ENCODE peak calls at places on chromosome 9, in six cellular contexts. V, G, R, Z, Q and U are unnamed samples.
A peak's percentile ranks its signal among the peaks of the same experiment; 100 is the strongest.

GRCh38 chr9:131810351-131811170 is 70.7 kb upstream of the RAPGEF1 start:
- DNase-seq in V (no peak), G (peak; percentile 5), R (peak; percentile 75), Z (no peak), Q (no peak), U (no peak)

GRCh38 chr9:19934301-19934868 is 145.5 kb upstream of the SLC24A2 start:
- DNase-seq in V (no peak), G (no peak), R (no peak), Z (peak; percentile 2), Q (peak; percentile 32), U (peak; percentile 46)

GRCh38 chr9:28583832-28584231 is 1010.6 kb upstream of the C9orf72 start:
- DNase-seq in V (no peak), G (no peak), R (no peak), Z (no peak), Q (no peak), U (no peak)

GRCh38 chr9:23638837-23639426 is 187.1 kb downstream of the ELAVL2 start:
- DNase-seq in V (no peak), G (peak; percentile 76), R (no peak), Z (no peak), Q (no peak), U (no peak)

GRCh38 chr9:86975086-86975485 is 27.8 kb upstream of the GAS1 start:
- DNase-seq in V (no peak), G (no peak), R (no peak), Z (no peak), Q (no peak), U (no peak)

GRCh38 chr9:110942522-110942921 is 95.7 kb downstream of the LPAR1 start:
- DNase-seq in V (no peak), G (peak; percentile 40), R (no peak), Z (no peak), Q (no peak), U (no peak)

GRCh38 chr9:114005371-114006154 is 72.5 kb downstream of the AMBP start:
- DNase-seq in V (no peak), G (no peak), R (peak; percentile 40), Z (no peak), Q (no peak), U (peak; percentile 1)

GRCh38 chr9:91532325-91532724 is 108.7 kb upstream of the NFIL3 start:
- DNase-seq in V (no peak), G (peak; percentile 36), R (no peak), Z (no peak), Q (peak; percentile 35), U (no peak)

GRCh38 chr9:89993678-89994630 is 389.1 kb downstream of the GADD45G start:
- DNase-seq in V (no peak), G (no peak), R (no peak), Z (no peak), Q (no peak), U (no peak)

GRCh38 chr9:116599342-116599884 is 87.7 kb upstream of the TRIM32 start:
- DNase-seq in V (no peak), G (no peak), R (no peak), Z (no peak), Q (no peak), U (no peak)
- TF ChIP-seq CTCF in V (no peak), G (no peak), R (no peak), Z (no peak), Q (peak; percentile 25), U (peak; percentile 41)

DNA sequence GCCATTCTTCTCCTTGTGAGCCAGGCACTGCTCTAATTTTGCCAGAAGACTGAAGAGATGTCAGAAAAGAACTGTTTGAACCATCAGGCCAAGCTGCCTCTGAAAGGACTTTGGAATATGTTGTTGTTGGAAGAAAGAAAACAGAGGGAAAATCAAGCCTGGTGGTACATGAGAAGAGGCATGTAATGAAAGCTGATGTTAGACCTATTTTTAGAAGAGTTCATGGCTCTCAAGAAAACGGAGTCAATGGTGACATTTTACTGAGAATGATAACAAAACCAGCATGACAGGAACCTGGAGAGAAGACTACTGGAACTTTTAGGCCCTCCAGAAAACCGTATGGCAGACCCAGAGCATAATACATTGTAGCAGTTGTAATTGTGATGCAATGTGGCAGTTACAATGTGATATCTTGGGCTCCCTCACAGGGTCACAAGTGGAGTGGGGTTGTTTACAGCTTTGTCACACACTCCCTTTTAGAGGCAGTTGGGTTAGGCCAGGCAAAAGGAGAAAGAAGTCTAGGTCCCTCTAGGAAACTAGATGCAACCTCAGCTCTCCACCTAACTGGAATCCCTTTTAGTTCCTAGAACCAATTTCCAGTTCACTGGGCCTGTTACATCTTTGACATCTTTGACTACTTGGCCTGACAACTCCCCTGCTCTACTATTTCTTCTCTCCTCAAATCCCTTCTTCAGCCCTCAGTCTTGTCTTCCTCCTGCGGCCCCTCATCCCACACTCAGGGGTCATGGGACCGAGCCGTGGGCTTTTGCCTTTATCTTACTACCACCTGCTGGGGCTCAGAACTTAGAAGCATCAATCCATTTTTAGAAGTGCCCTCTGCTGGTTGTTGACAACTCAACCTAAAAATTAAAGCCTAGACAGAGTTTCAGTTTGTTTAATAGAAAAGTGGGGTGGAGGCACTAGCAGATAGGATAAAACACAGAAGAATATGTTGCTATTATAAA is 61.2 kb upstream of the JAK2 start:
- DNase-seq in V (peak; percentile 63), G (peak; percentile 53), R (peak; percentile 10), Z (peak; percentile 3), Q (peak; percentile 61), U (no peak)
- TF ChIP-seq CTCF in V (peak; percentile 18), G (peak; percentile 74), R (no peak), Z (no peak), Q (peak; percentile 43), U (peak; percentile 19)

GRCh38 chr9:133423216-133423615 is 1.0 kb downstream of the ADAMTS13 start:
- DNase-seq in V (no peak), G (no peak), R (no peak), Z (no peak), Q (peak; percentile 14), U (no peak)

GRCh38 chr9:133424187-133424586 is 2.0 kb downstream of the ADAMTS13 start:
- DNase-seq in V (no peak), G (no peak), R (no peak), Z (no peak), Q (no peak), U (no peak)

GRCh38 chr9:133420392-133420827 is 1.8 kb upstream of the ADAMTS13 start:
- DNase-seq in V (peak; percentile 90), G (no peak), R (no peak), Z (no peak), Q (no peak), U (no peak)

GRCh38 chr9:133419005-133419404 is 1.2 kb upstream of the REXO4 start:
- DNase-seq in V (no peak), G (no peak), R (no peak), Z (no peak), Q (no peak), U (no peak)

GRCh38 chr9:133421615-133422542 is at the start of gene ADAMTS13:
- DNase-seq in V (peak; percentile 79), G (no peak), R (peak; percentile 53), Z (no peak), Q (peak; percentile 15), U (no peak)
- TF ChIP-seq CTCF in V (no peak), G (peak; percentile 13), R (peak; percentile 50), Z (no peak), Q (peak; percentile 9), U (no peak)

GRCh38 chr9:117616436-117616835 is 87.8 kb upstream of the TLR4 start:
- DNase-seq in V (no peak), G (no peak), R (peak; percentile 87), Z (no peak), Q (no peak), U (no peak)

GRCh38 chr9:117624106-117624505 is 80.1 kb upstream of the TLR4 start:
- DNase-seq in V (no peak), G (no peak), R (no peak), Z (no peak), Q (no peak), U (no peak)

GRCh38 chr9:117625154-117625553 is 79.0 kb upstream of the TLR4 start:
- DNase-seq in V (no peak), G (no peak), R (no peak), Z (no peak), Q (no peak), U (no peak)

GRCh38 chr9:117622347-117622746 is 81.9 kb upstream of the TLR4 start:
- DNase-seq in V (no peak), G (no peak), R (no peak), Z (no peak), Q (no peak), U (no peak)
- TF ChIP-seq CTCF in V (no peak), G (peak; percentile 24), R (no peak), Z (no peak), Q (no peak), U (peak; percentile 15)

GRCh38 chr9:108125541-108125940 is 636.0 kb upstream of the KLF4 start:
- DNase-seq in V (no peak), G (no peak), R (peak; percentile 20), Z (no peak), Q (no peak), U (peak; percentile 5)
- TF ChIP-seq CTCF in V (no peak), G (peak; percentile 55), R (peak; percentile 73), Z (no peak), Q (peak; percentile 46), U (peak; percentile 38)

DNA sequence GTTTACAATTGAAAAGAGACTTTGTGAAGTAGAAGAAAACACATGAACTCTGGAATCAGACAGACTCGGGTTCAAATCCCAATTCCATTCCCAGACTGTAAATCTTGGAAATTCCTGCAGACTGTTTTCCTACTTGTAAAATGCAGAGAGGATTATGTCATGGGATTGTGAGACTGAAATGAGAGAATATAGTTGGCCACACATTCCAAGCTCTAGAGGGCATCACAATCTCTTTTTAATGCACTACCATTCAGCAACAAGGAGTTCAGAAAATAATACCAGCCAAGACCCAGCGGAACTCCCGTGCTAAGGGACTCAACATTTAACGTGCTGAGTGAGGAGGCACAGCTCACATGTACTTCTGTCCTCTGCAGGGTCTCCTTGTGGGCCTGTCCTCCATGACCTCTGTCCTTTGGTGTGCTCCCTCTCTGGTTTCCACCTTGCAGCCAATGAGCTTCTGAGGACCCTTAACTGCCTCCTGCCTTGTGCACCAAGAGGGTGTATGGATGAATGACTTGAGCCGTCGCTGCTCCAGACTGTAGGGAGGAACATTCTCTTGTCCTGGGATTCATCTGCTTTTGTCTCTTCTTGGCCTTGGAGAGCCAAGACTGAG is 263.5 kb downstream of the NTRK2 start:
- DNase-seq in V (no peak), G (peak; percentile 1), R (no peak), Z (no peak), Q (no peak), U (no peak)
- TF ChIP-seq CTCF in V (no peak), G (peak; percentile 26), R (no peak), Z (no peak), Q (no peak), U (peak; percentile 28)

DNA sequence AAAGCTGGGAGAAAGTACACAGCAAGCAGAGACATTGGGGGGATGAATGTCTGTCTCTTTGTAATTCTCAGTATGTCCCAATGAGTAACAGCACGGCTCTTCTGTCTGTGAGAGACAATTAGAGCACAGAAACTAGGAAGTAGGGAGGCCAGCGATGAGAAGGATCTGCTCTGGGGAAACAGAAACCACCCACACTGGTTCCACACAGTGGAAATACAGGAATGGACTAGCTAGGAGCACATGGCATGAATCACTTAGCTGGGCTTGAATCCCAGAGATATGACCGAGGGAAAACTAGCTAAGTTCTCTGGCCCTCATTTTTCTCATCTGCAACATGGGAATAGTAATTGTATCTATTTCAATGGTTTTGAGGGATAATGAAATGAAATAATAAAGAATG is 895.9 kb downstream of the TLE4 start:
- DNase-seq in V (no peak), G (peak; percentile 20), R (no peak), Z (no peak), Q (peak; percentile 8), U (no peak)
- TF ChIP-seq CTCF in V (no peak), G (no peak), R (no peak), Z (no peak), Q (no peak), U (no peak)